ENCODE peak calls at places on chromosomes 16 and 17, in eight cellular contexts. One of them, this sample, is unnamed.

GRCh38 chr17:29784661-29785060 is 145.4 kb downstream of the SSH2 start:
- DNase-seq in left ventricle myocardium inferior: no peak
- DNase-seq in CD4-positive, alpha-beta memory T cell: no peak
- DNase-seq in HT1080: peak; percentile 19
- DNase-seq in A549: peak; percentile 25
- DNase-seq in osteoblast: peak; percentile 78
- DNase-seq in thoracic aorta: no peak
- DNase-seq in head of caudate nucleus: no peak
- DNase-seq in this sample: no peak

GRCh38 chr17:31477417-31478055 is 86.1 kb downstream of the RAB11FIP4 start:
- DNase-seq in left ventricle myocardium inferior: no peak
- DNase-seq in CD4-positive, alpha-beta memory T cell: no peak
- DNase-seq in HT1080: no peak
- DNase-seq in A549: no peak
- DNase-seq in osteoblast: peak; percentile 34
- DNase-seq in thoracic aorta: no peak
- DNase-seq in head of caudate nucleus: no peak
- DNase-seq in this sample: no peak

GRCh38 chr17:40358323-40359038 is 6.1 kb downstream of the GJD3 start:
- DNase-seq in left ventricle myocardium inferior: peak; percentile 90
- DNase-seq in CD4-positive, alpha-beta memory T cell: peak; percentile 82
- DNase-seq in HT1080: peak; percentile 76
- DNase-seq in A549: peak; percentile 91
- DNase-seq in osteoblast: peak; percentile 100
- DNase-seq in thoracic aorta: peak; percentile 56
- DNase-seq in head of caudate nucleus: peak; percentile 91
- DNase-seq in this sample: peak; percentile 94

GRCh38 chr16:47477680-47478079 is 16.5 kb downstream of the PHKB start:
- DNase-seq in left ventricle myocardium inferior: no peak
- DNase-seq in CD4-positive, alpha-beta memory T cell: no peak
- DNase-seq in HT1080: peak; percentile 36
- DNase-seq in A549: no peak
- DNase-seq in osteoblast: peak; percentile 53
- DNase-seq in thoracic aorta: no peak
- DNase-seq in head of caudate nucleus: no peak
- DNase-seq in this sample: no peak

GRCh38 chr16:59324462-59324861 is 590.3 kb upstream of the GOT2 start:
- DNase-seq in left ventricle myocardium inferior: no peak
- DNase-seq in CD4-positive, alpha-beta memory T cell: no peak
- DNase-seq in HT1080: no peak
- DNase-seq in A549: peak; percentile 80
- DNase-seq in osteoblast: no peak
- DNase-seq in thoracic aorta: no peak
- DNase-seq in head of caudate nucleus: no peak
- DNase-seq in this sample: no peak

GRCh38 chr17:28750178-28751047 is 6.6 kb downstream of the TRAF4 start:
- DNase-seq in left ventricle myocardium inferior: peak; percentile 92
- DNase-seq in CD4-positive, alpha-beta memory T cell: peak; percentile 85
- DNase-seq in HT1080: peak; percentile 83
- DNase-seq in A549: peak; percentile 96
- DNase-seq in osteoblast: peak; percentile 96
- DNase-seq in thoracic aorta: peak; percentile 90
- DNase-seq in head of caudate nucleus: peak; percentile 91
- DNase-seq in this sample: peak; percentile 95

GRCh38 chr16:22071352-22071923 is 20.9 kb upstream of the VWA3A start:
- DNase-seq in left ventricle myocardium inferior: no peak
- DNase-seq in CD4-positive, alpha-beta memory T cell: no peak
- DNase-seq in HT1080: no peak
- DNase-seq in A549: no peak
- DNase-seq in osteoblast: no peak
- DNase-seq in thoracic aorta: no peak
- DNase-seq in head of caudate nucleus: no peak
- DNase-seq in this sample: no peak

GRCh38 chr17:65531508-65532431 is 29.7 kb downstream of the AXIN2 start:
- DNase-seq in left ventricle myocardium inferior: peak; percentile 60
- DNase-seq in CD4-positive, alpha-beta memory T cell: no peak
- DNase-seq in HT1080: no peak
- DNase-seq in A549: no peak
- DNase-seq in osteoblast: peak; percentile 90
- DNase-seq in thoracic aorta: no peak
- DNase-seq in head of caudate nucleus: no peak
- DNase-seq in this sample: peak; percentile 68

GRCh38 chr17:78096093-78096492 is 32.5 kb downstream of the TMC6 start:
- DNase-seq in left ventricle myocardium inferior: no peak
- DNase-seq in CD4-positive, alpha-beta memory T cell: no peak
- DNase-seq in HT1080: no peak
- DNase-seq in A549: no peak
- DNase-seq in osteoblast: no peak
- DNase-seq in thoracic aorta: no peak
- DNase-seq in head of caudate nucleus: no peak
- DNase-seq in this sample: no peak

GRCh38 chr17:82668631-82669099 is 20.4 kb upstream of the WDR45B start:
- DNase-seq in left ventricle myocardium inferior: peak; percentile 59
- DNase-seq in CD4-positive, alpha-beta memory T cell: no peak
- DNase-seq in HT1080: peak; percentile 63
- DNase-seq in A549: peak; percentile 83
- DNase-seq in osteoblast: peak; percentile 97
- DNase-seq in thoracic aorta: no peak
- DNase-seq in head of caudate nucleus: peak; percentile 82
- DNase-seq in this sample: peak; percentile 82

GRCh38 chr17:61897548-61898180 is 30.1 kb downstream of the INTS2 start:
- DNase-seq in left ventricle myocardium inferior: no peak
- DNase-seq in CD4-positive, alpha-beta memory T cell: no peak
- DNase-seq in HT1080: no peak
- DNase-seq in A549: no peak
- DNase-seq in osteoblast: no peak
- DNase-seq in thoracic aorta: no peak
- DNase-seq in head of caudate nucleus: no peak
- DNase-seq in this sample: no peak

GRCh38 chr17:82242698-82242976 is 13.8 kb downstream of the SLC16A3 start:
- DNase-seq in left ventricle myocardium inferior: no peak
- DNase-seq in CD4-positive, alpha-beta memory T cell: no peak
- DNase-seq in HT1080: no peak
- DNase-seq in A549: no peak
- DNase-seq in osteoblast: no peak
- DNase-seq in thoracic aorta: no peak
- DNase-seq in head of caudate nucleus: no peak
- DNase-seq in this sample: peak; percentile 42

GRCh38 chr16:4692460-4693295 is 684 bp upstream of the NUDT16L1 start:
- DNase-seq in left ventricle myocardium inferior: no peak
- DNase-seq in CD4-positive, alpha-beta memory T cell: no peak
- DNase-seq in HT1080: no peak
- DNase-seq in A549: no peak
- DNase-seq in osteoblast: peak; percentile 92
- DNase-seq in thoracic aorta: no peak
- DNase-seq in head of caudate nucleus: no peak
- DNase-seq in this sample: no peak

GRCh38 chr17:21288581-21289017 is 4.1 kb downstream of the MAP2K3 start:
- DNase-seq in left ventricle myocardium inferior: no peak
- DNase-seq in CD4-positive, alpha-beta memory T cell: no peak
- DNase-seq in HT1080: no peak
- DNase-seq in A549: no peak
- DNase-seq in osteoblast: peak; percentile 84
- DNase-seq in thoracic aorta: no peak
- DNase-seq in head of caudate nucleus: no peak
- DNase-seq in this sample: no peak

GRCh38 chr17:58244958-58245357 is 6.6 kb downstream of the LPO start:
- DNase-seq in left ventricle myocardium inferior: no peak
- DNase-seq in CD4-positive, alpha-beta memory T cell: no peak
- DNase-seq in HT1080: no peak
- DNase-seq in A549: no peak
- DNase-seq in osteoblast: no peak
- DNase-seq in thoracic aorta: no peak
- DNase-seq in head of caudate nucleus: no peak
- DNase-seq in this sample: no peak

GRCh38 chr17:62703776-62704380 is 76.4 kb downstream of the MRC2 start:
- DNase-seq in left ventricle myocardium inferior: peak; percentile 77
- DNase-seq in CD4-positive, alpha-beta memory T cell: peak; percentile 70
- DNase-seq in HT1080: peak; percentile 67
- DNase-seq in A549: peak; percentile 74
- DNase-seq in osteoblast: peak; percentile 97
- DNase-seq in thoracic aorta: no peak
- DNase-seq in head of caudate nucleus: peak; percentile 87
- DNase-seq in this sample: peak; percentile 86

GRCh38 chr16:50848755-50849514 is 107.0 kb downstream of the CYLD start:
- DNase-seq in left ventricle myocardium inferior: no peak
- DNase-seq in CD4-positive, alpha-beta memory T cell: no peak
- DNase-seq in HT1080: no peak
- DNase-seq in A549: no peak
- DNase-seq in osteoblast: no peak
- DNase-seq in thoracic aorta: no peak
- DNase-seq in head of caudate nucleus: no peak
- DNase-seq in this sample: no peak

GRCh38 chr16:58301052-58301451 is 6.2 kb upstream of the PRSS54 start:
- DNase-seq in left ventricle myocardium inferior: no peak
- DNase-seq in CD4-positive, alpha-beta memory T cell: no peak
- DNase-seq in HT1080: no peak
- DNase-seq in A549: no peak
- DNase-seq in osteoblast: no peak
- DNase-seq in thoracic aorta: no peak
- DNase-seq in head of caudate nucleus: no peak
- DNase-seq in this sample: no peak

GRCh38 chr17:77246110-77247047 is 105.6 kb downstream of the SEC14L1 start:
- DNase-seq in left ventricle myocardium inferior: no peak
- DNase-seq in CD4-positive, alpha-beta memory T cell: no peak
- DNase-seq in HT1080: no peak
- DNase-seq in A549: no peak
- DNase-seq in osteoblast: peak; percentile 68
- DNase-seq in thoracic aorta: no peak
- DNase-seq in head of caudate nucleus: no peak
- DNase-seq in this sample: no peak